ENCODE peak calls at places on chromosomes 1 and 21, in four cellular contexts. K is breast epithelium, T is upper lobe of left lung, J is sigmoid colon. F is an unnamed sample.
A peak's percentile ranks its signal among the peaks of the same experiment; 100 is the strongest.

GRCh38 chr1:77459881-77460280 is 178.1 kb downstream of the AK5 start:
- DNase-seq in K (no peak), T (no peak), J (no peak), F (no peak)

GRCh38 chr1:93801471-93801870 is 77.5 kb downstream of the DNTTIP2 start:
- DNase-seq in J (no peak), T (no peak), K (no peak), F (no peak)

GRCh38 chr1:110151175-110151715 is 951 bp downstream of the SLC6A17 start:
- DNase-seq in K (no peak), J (no peak), T (no peak), F (no peak)

GRCh38 chr1:174999926-175000696 is at the start of gene CACYBP:
- DNase-seq in K (peak; percentile 33), T (peak; percentile 99), J (no peak), F (no peak)

GRCh38 chr1:95154096-95154495 is 36.9 kb downstream of the TLCD4 start:
- DNase-seq in T (no peak), K (no peak), J (no peak), F (no peak)

GRCh38 chr21:41369915-41370839 is 8.3 kb downstream of the MX2 start:
- DNase-seq in J (peak; percentile 48), T (no peak), K (no peak), F (no peak)

GRCh38 chr21:37986751-37987399 is 70.6 kb upstream of the KCNJ6 start:
- DNase-seq in T (no peak), K (no peak), J (no peak), F (no peak)

GRCh38 chr21:44421901-44422840 is 33.1 kb upstream of the LRRC3 start:
- DNase-seq in T (peak; percentile 30), K (no peak), J (peak; percentile 26), F (no peak)

GRCh38 chr1:229431270-229432115 is 2.4 kb downstream of the ACTA1 start:
- DNase-seq in J (no peak), K (no peak), T (peak; percentile 72), F (no peak)

GRCh38 chr1:125118147-125118993 is 3933.6 kb downstream of the SRGAP2C start:
- DNase-seq in T (peak; percentile 64), J (no peak), K (no peak), F (no peak)

GRCh38 chr1:228039006-228039481 is 32.2 kb downstream of the WNT3A start:
- DNase-seq in T (peak; percentile 44), K (no peak), J (peak; percentile 49), F (no peak)

GRCh38 chr1:97038410-97038809 is 316.8 kb downstream of the PTBP2 start:
- DNase-seq in T (no peak), J (no peak), K (no peak), F (no peak)

GRCh38 chr1:201282931-201283829 is at the start of gene PKP1:
- DNase-seq in T (peak; percentile 90), K (peak; percentile 77), J (peak; percentile 58), F (no peak)
- TF ChIP-seq POLR2AphosphoS5 in T (no peak), K (no peak), J (no peak), F (no peak)

DNA sequence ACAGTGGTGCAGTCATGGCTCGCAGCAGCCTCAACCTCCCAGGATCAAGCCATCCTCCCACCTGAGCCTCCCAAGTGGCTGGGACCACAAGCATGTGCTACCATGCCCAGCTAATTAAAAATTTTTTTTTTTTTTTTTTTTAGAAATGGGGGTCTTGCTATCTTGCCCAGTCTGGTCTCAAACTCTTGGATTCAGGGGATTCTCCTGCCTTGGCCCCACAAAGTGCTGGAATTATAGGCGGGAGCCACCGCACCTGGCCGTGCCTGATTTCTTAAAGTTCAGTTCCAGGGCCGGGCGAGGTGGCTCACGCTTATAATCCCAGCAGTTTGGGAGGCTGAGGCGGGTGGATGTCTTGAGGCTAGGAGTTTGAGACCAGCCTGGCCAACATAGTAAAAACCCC is 6.4 kb downstream of the THAP3 start:
- DNase-seq in K (no peak), T (no peak), J (no peak), F (no peak)
- H3K36me3 ChIP-seq in K (peaks cover 11% of the 10 kb centered on the region), T (peaks cover 56% of the 10 kb centered on the region), J (peaks cover 12% of the 10 kb centered on the region), F (peaks cover 2% of the 10 kb centered on the region)

DNA sequence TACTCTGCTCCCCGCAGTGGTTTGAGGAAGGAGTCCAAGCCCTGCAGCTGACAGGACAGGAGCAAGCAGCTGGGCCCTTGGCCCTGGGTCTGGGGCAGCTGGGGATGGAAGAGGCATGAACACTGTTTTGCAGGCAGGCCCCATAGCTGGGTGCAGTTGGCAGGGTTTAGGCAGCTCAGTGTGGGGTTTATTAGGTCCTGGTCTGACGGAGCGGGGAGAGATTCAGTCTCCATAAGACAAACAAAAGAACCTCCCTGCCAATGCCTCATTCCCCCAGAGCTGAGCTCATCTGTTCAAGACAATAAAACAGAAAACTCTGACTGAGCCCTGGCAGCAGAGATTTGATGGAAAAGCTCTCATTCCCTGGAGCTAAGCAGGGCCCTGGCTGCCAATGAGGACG is 37.3 kb downstream of the OLFML2B start:
- DNase-seq in J (peak; percentile 92), K (no peak), T (no peak), F (no peak)
- TF ChIP-seq POLR2AphosphoS5 in J (peak; percentile 70), K (no peak), T (no peak), F (no peak)

DNA sequence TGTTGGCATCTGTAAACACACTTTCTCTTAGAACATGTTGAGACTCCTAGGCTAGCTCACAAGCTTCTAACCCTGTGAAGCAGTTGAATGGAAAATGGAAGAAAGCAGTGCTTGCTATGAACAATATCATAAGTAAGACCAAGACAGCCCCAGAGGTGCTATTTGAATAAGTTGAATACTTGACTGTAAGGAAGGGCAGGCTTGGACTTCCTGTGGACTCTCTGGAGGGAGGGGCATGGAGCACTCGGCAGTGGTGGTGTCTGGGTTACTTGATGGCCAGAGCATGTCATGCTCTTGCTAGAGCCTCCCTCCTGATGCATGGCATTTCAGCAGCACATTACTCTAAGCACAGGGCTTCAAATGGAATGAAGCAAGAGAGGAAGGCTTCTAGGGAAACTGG is 60.0 kb downstream of the MRPS6 start:
- DNase-seq in T (no peak), K (no peak), J (no peak), F (no peak)
- H3K36me3 ChIP-seq in T (no peaks in the 10 kb centered on the region), K (no peaks in the 10 kb centered on the region), J (no peaks in the 10 kb centered on the region), F (no peaks in the 10 kb centered on the region)

DNA sequence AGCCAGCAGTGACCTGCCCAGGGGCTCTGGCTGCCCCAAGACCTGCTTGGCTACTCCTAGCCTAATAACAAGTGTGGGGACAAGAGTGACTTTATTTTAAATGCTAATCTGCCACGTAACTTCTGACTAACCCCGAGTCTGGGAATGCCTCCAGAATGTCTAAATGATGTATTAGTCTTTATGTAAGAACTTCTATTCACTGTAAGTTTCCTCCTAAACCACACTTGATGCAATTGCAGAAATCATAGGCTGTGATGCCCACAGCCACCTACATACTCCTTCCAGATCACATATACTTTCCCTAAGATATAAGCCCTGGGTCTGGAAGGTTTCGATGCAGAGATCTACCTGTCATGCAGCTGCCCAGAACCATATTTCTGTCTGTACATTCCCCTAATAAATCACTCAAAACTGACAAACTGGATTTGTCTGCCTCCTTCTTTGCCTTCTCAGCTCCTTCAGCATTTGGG is 5.9 kb upstream of the VPS45 start:
- DNase-seq in J (peak; percentile 68), K (no peak), T (no peak), F (no peak)
- TF ChIP-seq POLR2AphosphoS5 in J (peak; percentile 69), K (no peak), T (no peak), F (no peak)